ENCODE peak calls at places on chromosome 3, in eight cellular contexts. S is Panc1; U is bronchial epithelial cell; R is fibroblast of mammary gland; N is stimulated activated CD4-positive, alpha-beta T cell treated with anti-CD3 and anti-CD28 coated beads, Interleukin-12 subunit alpha, Interleukin-12 subunit beta, amount 100 ng/mL, for 48 hours; K is H54; V is amygdala; B is HCT116. Z is an unnamed sample.

GRCh38 chr3:112394008-112394616 is 61.2 kb downstream of the CD200 start:
- DNase-seq in S (no peak), U (no peak), R (peak; percentile 34), N (no peak), K (no peak), V (no peak), B (no peak), Z (peak; percentile 54)

GRCh38 chr3:160860346-160860745 is 104.3 kb downstream of the PPM1L start:
- DNase-seq in S (no peak), U (no peak), R (no peak), N (no peak), K (no peak), V (no peak), B (no peak), Z (no peak)

GRCh38 chr3:41794748-41795589 is 166.9 kb downstream of the ULK4 start:
- DNase-seq in S (no peak), U (no peak), R (no peak), N (no peak), K (no peak), V (no peak), B (no peak), Z (no peak)

GRCh38 chr3:58173670-58174472 is 36.9 kb downstream of the DNASE1L3 start:
- DNase-seq in S (no peak), U (peak; percentile 38), R (no peak), N (peak; percentile 22), K (no peak), V (no peak), B (no peak), Z (peak; percentile 30)

GRCh38 chr3:31253782-31254181 is 278.9 kb upstream of the STT3B start:
- DNase-seq in S (no peak), U (no peak), R (peak; percentile 14), N (no peak), K (no peak), V (no peak), B (no peak), Z (no peak)

GRCh38 chr3:102415553-102415952 is 19.3 kb upstream of the ZPLD1 start:
- DNase-seq in S (no peak), U (peak; percentile 4), R (peak; percentile 8), N (no peak), K (no peak), V (no peak), B (no peak), Z (peak; percentile 18)

GRCh38 chr3:153897025-153897723 is 224.0 kb upstream of the ARHGEF26 start:
- DNase-seq in S (no peak), U (no peak), R (no peak), N (no peak), K (no peak), V (no peak), B (no peak), Z (no peak)

GRCh38 chr3:126501054-126501453 is 16.5 kb downstream of the UROC1 start:
- DNase-seq in S (no peak), U (no peak), R (no peak), N (no peak), K (no peak), V (no peak), B (no peak), Z (no peak)

GRCh38 chr3:127135241-127136023 is 57.5 kb upstream of the PRR23E start:
- DNase-seq in S (no peak), U (no peak), R (peak; percentile 19), N (no peak), K (no peak), V (peak; percentile 22), B (no peak), Z (peak; percentile 11)

GRCh38 chr3:131036200-131036816 is 9.6 kb downstream of the NEK11 start:
- DNase-seq in S (no peak), U (peak; percentile 55), R (peak; percentile 88), N (no peak), K (peak; percentile 33), V (no peak), B (no peak), Z (peak; percentile 77)

GRCh38 chr3:13005301-13005700 is 67.9 kb downstream of the IQSEC1 start:
- DNase-seq in S (no peak), U (no peak), R (no peak), N (no peak), K (no peak), V (no peak), B (no peak), Z (no peak)

GRCh38 chr3:61562810-61563613 is 1.6 kb downstream of the PTPRG start:
- DNase-seq in S (no peak), U (no peak), R (no peak), N (no peak), K (no peak), V (peak; percentile 10), B (no peak), Z (peak; percentile 41)

GRCh38 chr3:71978150-71978721 is 193.3 kb upstream of the PROK2 start:
- DNase-seq in S (no peak), U (no peak), R (no peak), N (no peak), K (no peak), V (no peak), B (no peak), Z (no peak)

GRCh38 chr3:160217675-160218074 is 7.5 kb upstream of the C3orf80 start:
- DNase-seq in S (no peak), U (no peak), R (no peak), N (no peak), K (no peak), V (no peak), B (no peak), Z (no peak)

GRCh38 chr3:79361748-79362378 is 405.9 kb downstream of the ROBO1 start:
- DNase-seq in S (peak; percentile 10), U (peak; percentile 56), R (peak; percentile 61), N (no peak), K (no peak), V (no peak), B (peak; percentile 0), Z (peak; percentile 73)

GRCh38 chr3:28765194-28765593 is 416.6 kb upstream of the AZI2 start:
- DNase-seq in S (no peak), U (no peak), R (no peak), N (no peak), K (no peak), V (no peak), B (no peak), Z (no peak)

GRCh38 chr3:167559922-167560321 is 86.1 kb upstream of the SERPINI2 start:
- DNase-seq in S (no peak), U (no peak), R (no peak), N (no peak), K (no peak), V (no peak), B (no peak), Z (no peak)

GRCh38 chr3:124569761-124570160 is 160.5 kb upstream of the UMPS start:
- DNase-seq in S (no peak), U (no peak), R (no peak), N (no peak), K (no peak), V (no peak), B (no peak), Z (no peak)

GRCh38 chr3:13352621-13353131 is 67.4 kb downstream of the NUP210 start:
- DNase-seq in S (no peak), U (peak; percentile 38), R (peak; percentile 10), N (no peak), K (peak; percentile 45), V (no peak), B (no peak), Z (no peak)

GRCh38 chr3:127690106-127690505 is 17.4 kb downstream of the ABTB1 start:
- DNase-seq in S (no peak), U (peak; percentile 49), R (peak; percentile 43), N (no peak), K (no peak), V (no peak), B (no peak), Z (peak; percentile 66)

GRCh38 chr3:20451170-20451569 is 265.2 kb upstream of the SGO1 start:
- DNase-seq in S (no peak), U (no peak), R (no peak), N (no peak), K (no peak), V (no peak), B (no peak), Z (no peak)

GRCh38 chr3:178562143-178562868 is 26.1 kb downstream of the KCNMB2 start:
- DNase-seq in S (no peak), U (no peak), R (no peak), N (no peak), K (no peak), V (no peak), B (no peak), Z (peak; percentile 35)

GRCh38 chr3:69294014-69294771 is 91.7 kb downstream of the FRMD4B start:
- DNase-seq in S (no peak), U (peak; percentile 99), R (peak; percentile 72), N (no peak), K (peak; percentile 22), V (no peak), B (no peak), Z (peak; percentile 70)

GRCh38 chr3:12273045-12273695 is 15.7 kb upstream of the PPARG start:
- DNase-seq in S (no peak), U (no peak), R (no peak), N (no peak), K (no peak), V (no peak), B (no peak), Z (no peak)

GRCh38 chr3:160477750-160478149 is 28.2 kb upstream of the TRIM59 start:
- DNase-seq in S (no peak), U (no peak), R (no peak), N (no peak), K (no peak), V (no peak), B (no peak), Z (no peak)

GRCh38 chr3:110526732-110527727 is 544.6 kb upstream of the NECTIN3 start:
- DNase-seq in S (no peak), U (peak; percentile 95), R (peak; percentile 94), N (no peak), K (peak; percentile 18), V (no peak), B (peak; percentile 55), Z (peak; percentile 94)

GRCh38 chr3:147493666-147494065 is 84.5 kb downstream of the ZIC1 start:
- DNase-seq in S (no peak), U (no peak), R (no peak), N (no peak), K (no peak), V (no peak), B (peak; percentile 0), Z (no peak)

GRCh38 chr3:42742688-42743087 is 30.4 kb downstream of the CCDC13 start:
- DNase-seq in S (no peak), U (no peak), R (no peak), N (no peak), K (no peak), V (no peak), B (no peak), Z (no peak)

GRCh38 chr3:38707730-38708129 is 58.2 kb upstream of the SCN5A start:
- DNase-seq in S (no peak), U (no peak), R (no peak), N (no peak), K (peak; percentile 14), V (no peak), B (no peak), Z (no peak)

GRCh38 chr3:62667714-62668113 is 207.5 kb downstream of the CADPS start:
- DNase-seq in S (no peak), U (peak; percentile 9), R (no peak), N (no peak), K (no peak), V (no peak), B (no peak), Z (no peak)